ENCODE peak calls at places on chromosomes 13 and 19, in seven cellular contexts. One of them, this sample, is unnamed.

GRCh38 chr13:26965058-26965380 is 204.4 kb upstream of the GPR12 start:
- DNase-seq in stimulated activated CD4-positive, alpha-beta T cell treated with anti-CD3 and anti-CD28 coated beads, TNF-alpha, amount 100 ng/mL, for 1 hour: no peak
- DNase-seq in NCI-H82: no peak
- DNase-seq in A549: no peak
- DNase-seq in T-cell: no peak
- DNase-seq in aorta: no peak
- DNase-seq in caudate nucleus: no peak
- DNase-seq in this sample: no peak

GRCh38 chr13:43054803-43055802 is 31.7 kb downstream of the DNAJC15 start:
- DNase-seq in stimulated activated CD4-positive, alpha-beta T cell treated with anti-CD3 and anti-CD28 coated beads, TNF-alpha, amount 100 ng/mL, for 1 hour: no peak
- DNase-seq in NCI-H82: peak; percentile 90
- DNase-seq in A549: peak; percentile 10
- DNase-seq in T-cell: peak; percentile 17
- DNase-seq in aorta: no peak
- DNase-seq in caudate nucleus: no peak
- DNase-seq in this sample: peak; percentile 56

GRCh38 chr19:35248310-35249145 is at the start of gene LSR:
- DNase-seq in stimulated activated CD4-positive, alpha-beta T cell treated with anti-CD3 and anti-CD28 coated beads, TNF-alpha, amount 100 ng/mL, for 1 hour: no peak
- DNase-seq in NCI-H82: no peak
- DNase-seq in A549: peak; percentile 61
- DNase-seq in T-cell: peak; percentile 59
- DNase-seq in aorta: peak; percentile 78
- DNase-seq in caudate nucleus: no peak
- DNase-seq in this sample: peak; percentile 92

GRCh38 chr13:21676611-21677021 is 5.7 kb downstream of the FGF9 start:
- DNase-seq in stimulated activated CD4-positive, alpha-beta T cell treated with anti-CD3 and anti-CD28 coated beads, TNF-alpha, amount 100 ng/mL, for 1 hour: no peak
- DNase-seq in NCI-H82: peak; percentile 51
- DNase-seq in A549: no peak
- DNase-seq in T-cell: no peak
- DNase-seq in aorta: no peak
- DNase-seq in caudate nucleus: no peak
- DNase-seq in this sample: peak; percentile 45

GRCh38 chr13:20407759-20408158 is 117.9 kb downstream of the CRYL1 start:
- DNase-seq in stimulated activated CD4-positive, alpha-beta T cell treated with anti-CD3 and anti-CD28 coated beads, TNF-alpha, amount 100 ng/mL, for 1 hour: no peak
- DNase-seq in NCI-H82: no peak
- DNase-seq in A549: no peak
- DNase-seq in T-cell: no peak
- DNase-seq in aorta: no peak
- DNase-seq in caudate nucleus: no peak
- DNase-seq in this sample: peak; percentile 22

GRCh38 chr13:59374720-59375119 is 789.0 kb downstream of the DIAPH3 start:
- DNase-seq in stimulated activated CD4-positive, alpha-beta T cell treated with anti-CD3 and anti-CD28 coated beads, TNF-alpha, amount 100 ng/mL, for 1 hour: no peak
- DNase-seq in NCI-H82: no peak
- DNase-seq in A549: no peak
- DNase-seq in T-cell: no peak
- DNase-seq in aorta: no peak
- DNase-seq in caudate nucleus: no peak
- DNase-seq in this sample: no peak

GRCh38 chr19:10289167-10289835 is 451 bp upstream of the ICAM5 start:
- DNase-seq in stimulated activated CD4-positive, alpha-beta T cell treated with anti-CD3 and anti-CD28 coated beads, TNF-alpha, amount 100 ng/mL, for 1 hour: no peak
- DNase-seq in NCI-H82: peak; percentile 92
- DNase-seq in A549: peak; percentile 71
- DNase-seq in T-cell: peak; percentile 62
- DNase-seq in aorta: no peak
- DNase-seq in caudate nucleus: no peak
- DNase-seq in this sample: peak; percentile 60

GRCh38 chr19:15245370-15246197 is 13.3 kb upstream of the EPHX3 start:
- DNase-seq in stimulated activated CD4-positive, alpha-beta T cell treated with anti-CD3 and anti-CD28 coated beads, TNF-alpha, amount 100 ng/mL, for 1 hour: no peak
- DNase-seq in NCI-H82: no peak
- DNase-seq in A549: no peak
- DNase-seq in T-cell: no peak
- DNase-seq in aorta: no peak
- DNase-seq in caudate nucleus: no peak
- DNase-seq in this sample: no peak

GRCh38 chr13:42885325-42885724 is 103.9 kb downstream of the FAM216B start:
- DNase-seq in stimulated activated CD4-positive, alpha-beta T cell treated with anti-CD3 and anti-CD28 coated beads, TNF-alpha, amount 100 ng/mL, for 1 hour: no peak
- DNase-seq in NCI-H82: no peak
- DNase-seq in A549: no peak
- DNase-seq in T-cell: no peak
- DNase-seq in aorta: no peak
- DNase-seq in caudate nucleus: no peak
- DNase-seq in this sample: no peak

GRCh38 chr19:14102756-14103155 is 12.2 kb upstream of the SAMD1 start:
- DNase-seq in stimulated activated CD4-positive, alpha-beta T cell treated with anti-CD3 and anti-CD28 coated beads, TNF-alpha, amount 100 ng/mL, for 1 hour: no peak
- DNase-seq in NCI-H82: no peak
- DNase-seq in A549: no peak
- DNase-seq in T-cell: no peak
- DNase-seq in aorta: no peak
- DNase-seq in caudate nucleus: no peak
- DNase-seq in this sample: no peak

GRCh38 chr19:1003283-1003682 is 3.1 kb downstream of the GRIN3B start:
- DNase-seq in stimulated activated CD4-positive, alpha-beta T cell treated with anti-CD3 and anti-CD28 coated beads, TNF-alpha, amount 100 ng/mL, for 1 hour: no peak
- DNase-seq in NCI-H82: no peak
- DNase-seq in A549: no peak
- DNase-seq in T-cell: no peak
- DNase-seq in aorta: no peak
- DNase-seq in caudate nucleus: no peak
- DNase-seq in this sample: no peak

GRCh38 chr13:90105881-90106496 is 1241.5 kb upstream of the MIR17HG start:
- DNase-seq in stimulated activated CD4-positive, alpha-beta T cell treated with anti-CD3 and anti-CD28 coated beads, TNF-alpha, amount 100 ng/mL, for 1 hour: no peak
- DNase-seq in NCI-H82: no peak
- DNase-seq in A549: no peak
- DNase-seq in T-cell: no peak
- DNase-seq in aorta: no peak
- DNase-seq in caudate nucleus: no peak
- DNase-seq in this sample: no peak

GRCh38 chr13:100707818-100708740 is 33.5 kb upstream of the TMTC4 start:
- DNase-seq in stimulated activated CD4-positive, alpha-beta T cell treated with anti-CD3 and anti-CD28 coated beads, TNF-alpha, amount 100 ng/mL, for 1 hour: no peak
- DNase-seq in NCI-H82: no peak
- DNase-seq in A549: no peak
- DNase-seq in T-cell: no peak
- DNase-seq in aorta: no peak
- DNase-seq in caudate nucleus: no peak
- DNase-seq in this sample: no peak

GRCh38 chr13:46866150-46866549 is 30.7 kb downstream of the HTR2A start:
- DNase-seq in stimulated activated CD4-positive, alpha-beta T cell treated with anti-CD3 and anti-CD28 coated beads, TNF-alpha, amount 100 ng/mL, for 1 hour: no peak
- DNase-seq in NCI-H82: peak; percentile 96
- DNase-seq in A549: peak; percentile 1
- DNase-seq in T-cell: no peak
- DNase-seq in aorta: peak; percentile 70
- DNase-seq in caudate nucleus: no peak
- DNase-seq in this sample: peak; percentile 33

GRCh38 chr19:6017576-6017975 is 39.6 kb upstream of the RANBP3 start:
- DNase-seq in stimulated activated CD4-positive, alpha-beta T cell treated with anti-CD3 and anti-CD28 coated beads, TNF-alpha, amount 100 ng/mL, for 1 hour: no peak
- DNase-seq in NCI-H82: no peak
- DNase-seq in A549: no peak
- DNase-seq in T-cell: no peak
- DNase-seq in aorta: peak; percentile 19
- DNase-seq in caudate nucleus: no peak
- DNase-seq in this sample: no peak

GRCh38 chr19:51366999-51367564 is 894 bp upstream of the ETFB start:
- DNase-seq in stimulated activated CD4-positive, alpha-beta T cell treated with anti-CD3 and anti-CD28 coated beads, TNF-alpha, amount 100 ng/mL, for 1 hour: no peak
- DNase-seq in NCI-H82: no peak
- DNase-seq in A549: no peak
- DNase-seq in T-cell: peak; percentile 22
- DNase-seq in aorta: peak; percentile 74
- DNase-seq in caudate nucleus: no peak
- DNase-seq in this sample: no peak

GRCh38 chr19:45638930-45639729 is at the start of gene EML2:
- DNase-seq in stimulated activated CD4-positive, alpha-beta T cell treated with anti-CD3 and anti-CD28 coated beads, TNF-alpha, amount 100 ng/mL, for 1 hour: no peak
- DNase-seq in NCI-H82: peak; percentile 80
- DNase-seq in A549: peak; percentile 49
- DNase-seq in T-cell: peak; percentile 28
- DNase-seq in aorta: no peak
- DNase-seq in caudate nucleus: no peak
- DNase-seq in this sample: peak; percentile 70

GRCh38 chr13:29991343-29991742 is 140.9 kb upstream of the UBL3 start:
- DNase-seq in stimulated activated CD4-positive, alpha-beta T cell treated with anti-CD3 and anti-CD28 coated beads, TNF-alpha, amount 100 ng/mL, for 1 hour: no peak
- DNase-seq in NCI-H82: peak; percentile 96
- DNase-seq in A549: no peak
- DNase-seq in T-cell: no peak
- DNase-seq in aorta: no peak
- DNase-seq in caudate nucleus: no peak
- DNase-seq in this sample: no peak

GRCh38 chr19:51690359-51691121 is 2.6 kb upstream of the SPACA6 start:
- DNase-seq in stimulated activated CD4-positive, alpha-beta T cell treated with anti-CD3 and anti-CD28 coated beads, TNF-alpha, amount 100 ng/mL, for 1 hour: peak; percentile 50
- DNase-seq in NCI-H82: peak; percentile 77
- DNase-seq in A549: peak; percentile 92
- DNase-seq in T-cell: peak; percentile 38
- DNase-seq in aorta: peak; percentile 77
- DNase-seq in caudate nucleus: peak; percentile 26
- DNase-seq in this sample: peak; percentile 67